ENCODE peak calls at places on chromosomes 13 and 19, in eight cellular contexts. One of them, this sample, is unnamed.

GRCh38 chr19:743168-743687 is 7.7 kb upstream of the MISP start:
- DNase-seq in CD8-positive, alpha-beta memory T cell: no peak
- DNase-seq in stimulated activated effector memory CD8-positive, alpha-beta T cell treated with anti-CD3 and anti-CD28 coated beads, Interleukin-12 subunit alpha, Interleukin-12 subunit beta, amount 100 ng/mL, for 72 hours: no peak
- DNase-seq in NCI-H1417: peak
- DNase-seq in occipital lobe: no peak
- DNase-seq in neural crest cell: no peak
- DNase-seq in choroid plexus epithelial cell: peak
- DNase-seq in fibroblast of pulmonary artery: no peak
- DNase-seq in this sample: no peak

GRCh38 chr19:58569191-58569942 is 3.8 kb downstream of the MZF1 start:
- DNase-seq in CD8-positive, alpha-beta memory T cell: no peak
- DNase-seq in stimulated activated effector memory CD8-positive, alpha-beta T cell treated with anti-CD3 and anti-CD28 coated beads, Interleukin-12 subunit alpha, Interleukin-12 subunit beta, amount 100 ng/mL, for 72 hours: no peak
- DNase-seq in NCI-H1417: no peak
- DNase-seq in occipital lobe: no peak
- DNase-seq in neural crest cell: no peak
- DNase-seq in choroid plexus epithelial cell: no peak
- DNase-seq in fibroblast of pulmonary artery: no peak
- DNase-seq in this sample: no peak

GRCh38 chr19:7018828-7019227 is 2.4 kb downstream of the MBD3L2B start:
- DNase-seq in CD8-positive, alpha-beta memory T cell: no peak
- DNase-seq in stimulated activated effector memory CD8-positive, alpha-beta T cell treated with anti-CD3 and anti-CD28 coated beads, Interleukin-12 subunit alpha, Interleukin-12 subunit beta, amount 100 ng/mL, for 72 hours: peak
- DNase-seq in NCI-H1417: no peak
- DNase-seq in occipital lobe: no peak
- DNase-seq in neural crest cell: no peak
- DNase-seq in choroid plexus epithelial cell: no peak
- DNase-seq in fibroblast of pulmonary artery: no peak
- DNase-seq in this sample: no peak

GRCh38 chr19:3047307-3048189 is 14.7 kb downstream of the TLE5 start:
- DNase-seq in CD8-positive, alpha-beta memory T cell: peak
- DNase-seq in stimulated activated effector memory CD8-positive, alpha-beta T cell treated with anti-CD3 and anti-CD28 coated beads, Interleukin-12 subunit alpha, Interleukin-12 subunit beta, amount 100 ng/mL, for 72 hours: peak
- DNase-seq in NCI-H1417: peak
- DNase-seq in occipital lobe: no peak
- DNase-seq in neural crest cell: peak
- DNase-seq in choroid plexus epithelial cell: peak
- DNase-seq in fibroblast of pulmonary artery: peak
- DNase-seq in this sample: peak

GRCh38 chr13:99000137-99000536 is 22.3 kb upstream of the DOCK9 start:
- DNase-seq in CD8-positive, alpha-beta memory T cell: no peak
- DNase-seq in stimulated activated effector memory CD8-positive, alpha-beta T cell treated with anti-CD3 and anti-CD28 coated beads, Interleukin-12 subunit alpha, Interleukin-12 subunit beta, amount 100 ng/mL, for 72 hours: no peak
- DNase-seq in NCI-H1417: no peak
- DNase-seq in occipital lobe: no peak
- DNase-seq in neural crest cell: no peak
- DNase-seq in choroid plexus epithelial cell: no peak
- DNase-seq in fibroblast of pulmonary artery: no peak
- DNase-seq in this sample: no peak

GRCh38 chr19:1237027-1237659 is 662 bp downstream of the CBARP start:
- DNase-seq in CD8-positive, alpha-beta memory T cell: no peak
- DNase-seq in stimulated activated effector memory CD8-positive, alpha-beta T cell treated with anti-CD3 and anti-CD28 coated beads, Interleukin-12 subunit alpha, Interleukin-12 subunit beta, amount 100 ng/mL, for 72 hours: no peak
- DNase-seq in NCI-H1417: peak
- DNase-seq in occipital lobe: no peak
- DNase-seq in neural crest cell: no peak
- DNase-seq in choroid plexus epithelial cell: no peak
- DNase-seq in fibroblast of pulmonary artery: no peak
- DNase-seq in this sample: no peak

GRCh38 chr19:36638862-36639510 is 27.7 kb downstream of the ZNF461 start:
- DNase-seq in CD8-positive, alpha-beta memory T cell: no peak
- DNase-seq in stimulated activated effector memory CD8-positive, alpha-beta T cell treated with anti-CD3 and anti-CD28 coated beads, Interleukin-12 subunit alpha, Interleukin-12 subunit beta, amount 100 ng/mL, for 72 hours: no peak
- DNase-seq in NCI-H1417: no peak
- DNase-seq in occipital lobe: no peak
- DNase-seq in neural crest cell: no peak
- DNase-seq in choroid plexus epithelial cell: peak
- DNase-seq in fibroblast of pulmonary artery: peak
- DNase-seq in this sample: no peak

GRCh38 chr13:94333131-94333820 is 146.2 kb downstream of the DCT start:
- DNase-seq in CD8-positive, alpha-beta memory T cell: no peak
- DNase-seq in stimulated activated effector memory CD8-positive, alpha-beta T cell treated with anti-CD3 and anti-CD28 coated beads, Interleukin-12 subunit alpha, Interleukin-12 subunit beta, amount 100 ng/mL, for 72 hours: no peak
- DNase-seq in NCI-H1417: no peak
- DNase-seq in occipital lobe: no peak
- DNase-seq in neural crest cell: no peak
- DNase-seq in choroid plexus epithelial cell: no peak
- DNase-seq in fibroblast of pulmonary artery: no peak
- DNase-seq in this sample: no peak

GRCh38 chr19:4675346-4675745 is 5.2 kb upstream of the MYDGF start:
- DNase-seq in CD8-positive, alpha-beta memory T cell: no peak
- DNase-seq in stimulated activated effector memory CD8-positive, alpha-beta T cell treated with anti-CD3 and anti-CD28 coated beads, Interleukin-12 subunit alpha, Interleukin-12 subunit beta, amount 100 ng/mL, for 72 hours: no peak
- DNase-seq in NCI-H1417: no peak
- DNase-seq in occipital lobe: no peak
- DNase-seq in neural crest cell: no peak
- DNase-seq in choroid plexus epithelial cell: no peak
- DNase-seq in fibroblast of pulmonary artery: no peak
- DNase-seq in this sample: no peak

GRCh38 chr19:34485831-34486230 is 4.3 kb downstream of the WTIP start:
- DNase-seq in CD8-positive, alpha-beta memory T cell: no peak
- DNase-seq in stimulated activated effector memory CD8-positive, alpha-beta T cell treated with anti-CD3 and anti-CD28 coated beads, Interleukin-12 subunit alpha, Interleukin-12 subunit beta, amount 100 ng/mL, for 72 hours: no peak
- DNase-seq in NCI-H1417: no peak
- DNase-seq in occipital lobe: no peak
- DNase-seq in neural crest cell: no peak
- DNase-seq in choroid plexus epithelial cell: no peak
- DNase-seq in fibroblast of pulmonary artery: no peak
- DNase-seq in this sample: no peak

GRCh38 chr13:92821324-92821723 is 405.3 kb upstream of the GPC6 start:
- DNase-seq in CD8-positive, alpha-beta memory T cell: no peak
- DNase-seq in stimulated activated effector memory CD8-positive, alpha-beta T cell treated with anti-CD3 and anti-CD28 coated beads, Interleukin-12 subunit alpha, Interleukin-12 subunit beta, amount 100 ng/mL, for 72 hours: no peak
- DNase-seq in NCI-H1417: no peak
- DNase-seq in occipital lobe: no peak
- DNase-seq in neural crest cell: no peak
- DNase-seq in choroid plexus epithelial cell: no peak
- DNase-seq in fibroblast of pulmonary artery: no peak
- DNase-seq in this sample: peak

GRCh38 chr13:83325454-83325853 is 556.8 kb downstream of the SLITRK1 start:
- DNase-seq in CD8-positive, alpha-beta memory T cell: no peak
- DNase-seq in stimulated activated effector memory CD8-positive, alpha-beta T cell treated with anti-CD3 and anti-CD28 coated beads, Interleukin-12 subunit alpha, Interleukin-12 subunit beta, amount 100 ng/mL, for 72 hours: no peak
- DNase-seq in NCI-H1417: no peak
- DNase-seq in occipital lobe: no peak
- DNase-seq in neural crest cell: no peak
- DNase-seq in choroid plexus epithelial cell: peak
- DNase-seq in fibroblast of pulmonary artery: peak
- DNase-seq in this sample: no peak

GRCh38 chr13:41502676-41503075 is 45.3 kb downstream of the RGCC start:
- DNase-seq in CD8-positive, alpha-beta memory T cell: no peak
- DNase-seq in stimulated activated effector memory CD8-positive, alpha-beta T cell treated with anti-CD3 and anti-CD28 coated beads, Interleukin-12 subunit alpha, Interleukin-12 subunit beta, amount 100 ng/mL, for 72 hours: no peak
- DNase-seq in NCI-H1417: no peak
- DNase-seq in occipital lobe: no peak
- DNase-seq in neural crest cell: no peak
- DNase-seq in choroid plexus epithelial cell: no peak
- DNase-seq in fibroblast of pulmonary artery: no peak
- DNase-seq in this sample: no peak

GRCh38 chr19:13172335-13173128 is 22.3 kb downstream of the IER2 start:
- DNase-seq in CD8-positive, alpha-beta memory T cell: peak
- DNase-seq in stimulated activated effector memory CD8-positive, alpha-beta T cell treated with anti-CD3 and anti-CD28 coated beads, Interleukin-12 subunit alpha, Interleukin-12 subunit beta, amount 100 ng/mL, for 72 hours: peak
- DNase-seq in NCI-H1417: no peak
- DNase-seq in occipital lobe: no peak
- DNase-seq in neural crest cell: no peak
- DNase-seq in choroid plexus epithelial cell: peak
- DNase-seq in fibroblast of pulmonary artery: peak
- DNase-seq in this sample: no peak

GRCh38 chr19:18896421-18896841 is 473 bp upstream of the CERS1 start:
- DNase-seq in CD8-positive, alpha-beta memory T cell: no peak
- DNase-seq in stimulated activated effector memory CD8-positive, alpha-beta T cell treated with anti-CD3 and anti-CD28 coated beads, Interleukin-12 subunit alpha, Interleukin-12 subunit beta, amount 100 ng/mL, for 72 hours: no peak
- DNase-seq in NCI-H1417: peak
- DNase-seq in occipital lobe: peak
- DNase-seq in neural crest cell: no peak
- DNase-seq in choroid plexus epithelial cell: no peak
- DNase-seq in fibroblast of pulmonary artery: no peak
- DNase-seq in this sample: no peak

GRCh38 chr13:27599845-27600553 is 20.3 kb downstream of the LNX2 start:
- DNase-seq in CD8-positive, alpha-beta memory T cell: no peak
- DNase-seq in stimulated activated effector memory CD8-positive, alpha-beta T cell treated with anti-CD3 and anti-CD28 coated beads, Interleukin-12 subunit alpha, Interleukin-12 subunit beta, amount 100 ng/mL, for 72 hours: no peak
- DNase-seq in NCI-H1417: no peak
- DNase-seq in occipital lobe: no peak
- DNase-seq in neural crest cell: no peak
- DNase-seq in choroid plexus epithelial cell: peak
- DNase-seq in fibroblast of pulmonary artery: peak
- DNase-seq in this sample: no peak

GRCh38 chr13:107457686-107458085 is 757.6 kb downstream of the LIG4 start:
- DNase-seq in CD8-positive, alpha-beta memory T cell: no peak
- DNase-seq in stimulated activated effector memory CD8-positive, alpha-beta T cell treated with anti-CD3 and anti-CD28 coated beads, Interleukin-12 subunit alpha, Interleukin-12 subunit beta, amount 100 ng/mL, for 72 hours: no peak
- DNase-seq in NCI-H1417: peak
- DNase-seq in occipital lobe: no peak
- DNase-seq in neural crest cell: no peak
- DNase-seq in choroid plexus epithelial cell: no peak
- DNase-seq in fibroblast of pulmonary artery: no peak
- DNase-seq in this sample: peak

GRCh38 chr13:76711515-76712182 is 174.6 kb downstream of the KCTD12 start:
- DNase-seq in CD8-positive, alpha-beta memory T cell: no peak
- DNase-seq in stimulated activated effector memory CD8-positive, alpha-beta T cell treated with anti-CD3 and anti-CD28 coated beads, Interleukin-12 subunit alpha, Interleukin-12 subunit beta, amount 100 ng/mL, for 72 hours: no peak
- DNase-seq in NCI-H1417: no peak
- DNase-seq in occipital lobe: peak
- DNase-seq in neural crest cell: no peak
- DNase-seq in choroid plexus epithelial cell: peak
- DNase-seq in fibroblast of pulmonary artery: peak
- DNase-seq in this sample: no peak